ENCODE peak calls at places on chromosomes 11 and 22, in nine cellular contexts. C is effector memory CD4-positive, alpha-beta T cell; M is naive thymus-derived CD4-positive, alpha-beta T cell; D is PC-9; Z is stomach; S is skeletal muscle cell; L is brain microvascular endothelial cell; W is lung; I is keratinocyte. O is an unnamed sample.

GRCh38 chr11:115950660-115951059 is 446.4 kb upstream of the CADM1 start:
- DNase-seq in C (no peak), M (no peak), D (no peak), Z (no peak), S (no peak), L (no peak), W (no peak), I (no peak), O (no peak)

GRCh38 chr11:75812542-75813040 is 2.4 kb upstream of the UVRAG start:
- DNase-seq in C (no peak), M (no peak), D (peak; percentile 78), Z (no peak), S (no peak), L (no peak), W (no peak), I (no peak), O (no peak)

GRCh38 chr11:125348141-125348651 is 147.9 kb downstream of the FEZ1 start:
- DNase-seq in C (no peak), M (no peak), D (no peak), Z (no peak), S (no peak), L (no peak), W (no peak), I (no peak), O (no peak)

GRCh38 chr11:10379871-10380568 is 75.0 kb upstream of the AMPD3 start:
- DNase-seq in C (no peak), M (no peak), D (peak; percentile 43), Z (no peak), S (no peak), L (no peak), W (no peak), I (no peak), O (no peak)

GRCh38 chr11:19903620-19904069 is 191.0 kb downstream of the NAV2 start:
- DNase-seq in C (no peak), M (no peak), D (no peak), Z (peak; percentile 82), S (peak; percentile 42), L (peak; percentile 84), W (peak; percentile 74), I (peak; percentile 32), O (peak; percentile 78)

GRCh38 chr11:121661796-121662508 is 209.2 kb upstream of the SORL1-AS1 start:
- DNase-seq in C (no peak), M (no peak), D (no peak), Z (no peak), S (peak; percentile 88), L (peak; percentile 86), W (no peak), I (no peak), O (no peak)

GRCh38 chr22:40484906-40485660 is 114.7 kb downstream of the SGSM3 start:
- DNase-seq in C (no peak), M (no peak), D (no peak), Z (no peak), S (no peak), L (no peak), W (no peak), I (no peak), O (no peak)

GRCh38 chr11:67373916-67374570 is 645 bp upstream of the CLCF1 start:
- DNase-seq in C (no peak), M (no peak), D (peak; percentile 99), Z (peak; percentile 76), S (peak; percentile 95), L (peak; percentile 93), W (peak; percentile 90), I (peak; percentile 85), O (peak; percentile 95)

GRCh38 chr11:74257934-74258553 is 53.4 kb downstream of the P4HA3 start:
- DNase-seq in C (no peak), M (no peak), D (peak; percentile 34), Z (peak; percentile 71), S (peak; percentile 62), L (peak; percentile 49), W (peak; percentile 34), I (no peak), O (no peak)

GRCh38 chr11:23865341-23865975 is 631.4 kb upstream of the LUZP2 start:
- DNase-seq in C (no peak), M (no peak), D (no peak), Z (no peak), S (no peak), L (no peak), W (no peak), I (no peak), O (no peak)

GRCh38 chr11:60127311-60127811 is 38.9 kb downstream of the MS4A2 start:
- DNase-seq in C (no peak), M (no peak), D (no peak), Z (no peak), S (no peak), L (no peak), W (no peak), I (peak; percentile 35), O (no peak)

GRCh38 chr22:17477401-17477833 is 85.9 kb upstream of the SLC25A18 start:
- DNase-seq in C (no peak), M (no peak), D (no peak), Z (no peak), S (no peak), L (no peak), W (peak; percentile 63), I (no peak), O (peak; percentile 8)
- H3K4me3 ChIP-seq in C (no peak overlapping the region), M (no peak overlapping the region), D (no peak overlapping the region), Z (peak overlapping the region; percentile 1), S (no peak overlapping the region), L (no peak overlapping the region), W (no peak overlapping the region), I (no peak overlapping the region), O (no peak overlapping the region)

GRCh38 chr22:45911601-45912271 is 65.2 kb downstream of the WNT7B start:
- DNase-seq in C (no peak), M (no peak), D (peak; percentile 92), Z (peak; percentile 36), S (no peak), L (no peak), W (peak; percentile 84), I (peak; percentile 25), O (no peak)
- H3K4me3 ChIP-seq in C (no peak overlapping the region), M (no peak overlapping the region), D (peak overlapping the region; percentile 1), Z (no peak overlapping the region), S (no peak overlapping the region), L (no peak overlapping the region), W (no peak overlapping the region), I (no peak overlapping the region), O (no peak overlapping the region)

GRCh38 chr11:61955031-61955415 is 4.9 kb downstream of the BEST1 start:
- DNase-seq in C (no peak), M (no peak), D (peak; percentile 55), Z (no peak), S (peak; percentile 74), L (peak; percentile 49), W (peak; percentile 73), I (no peak), O (peak; percentile 79)
- H3K4me3 ChIP-seq in C (no peak overlapping the region), M (no peak overlapping the region), D (peak overlapping the region; percentile 28), Z (peak overlapping the region; percentile 40), S (peak overlapping the region; percentile 43), L (peak overlapping the region; percentile 45), W (peak overlapping the region; percentile 33), I (no peak overlapping the region), O (peak overlapping the region; percentile 43)

GRCh38 chr22:26673485-26673884 is 16.1 kb downstream of the MIAT start:
- DNase-seq in C (no peak), M (no peak), D (peak; percentile 41), Z (no peak), S (no peak), L (peak; percentile 13), W (no peak), I (peak; percentile 44), O (no peak)

GRCh38 chr22:26672060-26672471 is 14.7 kb downstream of the MIAT start:
- DNase-seq in C (peak; percentile 23), M (no peak), D (no peak), Z (no peak), S (no peak), L (no peak), W (no peak), I (no peak), O (no peak)

GRCh38 chr22:26672590-26673468 is 15.4 kb downstream of the MIAT start:
- DNase-seq in C (peak; percentile 89), M (peak; percentile 74), D (peak; percentile 85), Z (peak; percentile 88), S (peak; percentile 69), L (peak; percentile 88), W (peak; percentile 93), I (peak; percentile 88), O (peak; percentile 88)

GRCh38 chr22:26675687-26676273 is 18.4 kb downstream of the MIAT start:
- DNase-seq in C (no peak), M (no peak), D (no peak), Z (no peak), S (no peak), L (no peak), W (no peak), I (no peak), O (no peak)

GRCh38 chr22:26674211-26675190 is 17.1 kb downstream of the MIAT start:
- DNase-seq in C (no peak), M (no peak), D (no peak), Z (no peak), S (no peak), L (no peak), W (no peak), I (no peak), O (no peak)
- H3K4me3 ChIP-seq in C (peak overlapping the region; percentile 70), M (peak overlapping the region; percentile 90), D (peak overlapping the region; percentile 86), Z (no peak overlapping the region), S (peak overlapping the region; percentile 88), L (no peak overlapping the region), W (no peak overlapping the region), I (peak overlapping the region; percentile 55), O (no peak overlapping the region)

GRCh38 chr11:46914363-46914762 is 4.0 kb downstream of the LRP4 start:
- DNase-seq in C (no peak), M (no peak), D (no peak), Z (no peak), S (peak; percentile 14), L (peak; percentile 64), W (no peak), I (no peak), O (no peak)

GRCh38 chr11:46914910-46915309 is 3.4 kb downstream of the LRP4 start:
- DNase-seq in C (no peak), M (no peak), D (no peak), Z (no peak), S (no peak), L (no peak), W (no peak), I (no peak), O (no peak)

GRCh38 chr11:46916251-46916650 is 2.1 kb downstream of the LRP4 start:
- DNase-seq in C (no peak), M (no peak), D (no peak), Z (no peak), S (peak; percentile 20), L (no peak), W (no peak), I (no peak), O (no peak)

GRCh38 chr11:46913484-46913883 is 4.9 kb downstream of the LRP4 start:
- DNase-seq in C (no peak), M (no peak), D (no peak), Z (no peak), S (no peak), L (no peak), W (no peak), I (no peak), O (no peak)

DNA sequence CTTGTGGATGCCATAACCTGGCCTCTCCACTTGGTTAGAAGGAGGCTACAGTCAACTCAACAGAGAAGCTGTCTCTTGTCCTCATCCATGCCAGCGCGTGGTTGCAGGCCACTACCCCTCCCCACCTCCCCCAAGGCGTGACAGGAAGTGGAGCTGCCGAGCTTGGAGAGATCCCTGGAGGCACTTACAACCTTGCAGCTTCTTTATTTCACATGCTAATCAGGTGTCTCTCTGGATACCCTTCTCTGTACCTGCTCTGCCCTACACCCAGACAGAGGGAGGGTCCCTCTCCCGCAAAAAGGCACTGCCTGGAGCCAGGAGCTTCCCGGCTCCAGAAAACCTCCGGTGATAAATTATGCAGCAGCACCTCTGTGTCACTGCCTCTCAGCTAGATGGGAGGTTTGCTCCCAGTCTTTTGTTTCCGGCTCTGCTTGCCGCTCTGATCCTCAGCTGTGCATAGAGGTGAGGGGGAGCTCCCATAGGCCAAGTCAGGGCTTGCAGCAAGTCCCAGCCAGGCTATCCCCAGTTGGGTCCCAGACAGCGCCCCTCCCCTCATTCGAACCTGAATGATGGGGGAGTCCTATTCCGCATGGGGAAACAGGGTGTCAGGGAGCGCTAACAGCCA is 5.7 kb downstream of the LRP4 start:
- DNase-seq in C (no peak), M (no peak), D (no peak), Z (no peak), S (no peak), L (no peak), W (no peak), I (no peak), O (no peak)
- H3K4me3 ChIP-seq in C (no peak overlapping the region), M (no peak overlapping the region), D (no peak overlapping the region), Z (no peak overlapping the region), S (no peak overlapping the region), L (peak overlapping the region; percentile 18), W (no peak overlapping the region), I (no peak overlapping the region), O (no peak overlapping the region)